ENCODE peak calls at places on chromosomes 1 and 21, in four cellular contexts. L is NT2/D1, G is GM10248, K is HEK293T. A is an unnamed sample.

GRCh38 chr1:13619909-13620308 is 36.3 kb downstream of the PDPN start:
- DNase-seq in G (no peak), K (no peak), L (no peak), A (no peak)

GRCh38 chr1:17564458-17565393 is 25.2 kb downstream of the ARHGEF10L start:
- DNase-seq in L (no peak), G (no peak), K (no peak), A (no peak)

GRCh38 chr21:39562791-39563770 is 49.7 kb upstream of the B3GALT5 start:
- DNase-seq in L (no peak), G (no peak), K (no peak), A (no peak)

GRCh38 chr1:160161965-160162705 is 10.7 kb downstream of the ATP1A4 start:
- DNase-seq in K (peak), G (peak), L (peak), A (no peak)

GRCh38 chr1:174433451-174433850 is 14.3 kb upstream of the GPR52 start:
- DNase-seq in K (no peak), L (no peak), G (no peak), A (no peak)

GRCh38 chr1:93753766-93754763 is 72.4 kb upstream of the BCAR3 start:
- DNase-seq in L (no peak), G (no peak), K (no peak), A (no peak)

GRCh38 chr1:207603777-207604176 is 41.2 kb upstream of the CR1L start:
- DNase-seq in L (no peak), G (no peak), K (no peak), A (no peak)

GRCh38 chr21:41623945-41624344 is 116.0 kb upstream of the TMPRSS2 start:
- DNase-seq in K (no peak), G (no peak), L (no peak), A (no peak)

GRCh38 chr1:204866051-204866596 is 4.5 kb upstream of the NFASC start:
- DNase-seq in K (no peak), L (no peak), G (no peak), A (no peak)

GRCh38 chr1:38817958-38818705 is 41.4 kb downstream of the RRAGC start:
- DNase-seq in L (peak), K (peak), G (peak), A (no peak)

GRCh38 chr1:227192163-227192562 is 126.1 kb downstream of the CDC42BPA start:
- DNase-seq in G (no peak), K (no peak), L (no peak), A (no peak)

GRCh38 chr21:45910548-45911221 is 70.9 kb upstream of the COL6A1 start:
- DNase-seq in K (no peak), L (no peak), G (no peak), A (no peak)

GRCh38 chr1:161483361-161483760 is 21.9 kb upstream of the FCGR2A start:
- DNase-seq in K (no peak), G (no peak), L (no peak), A (no peak)

GRCh38 chr1:53639996-53640695 is 98.8 kb downstream of the GLIS1 start:
- DNase-seq in G (no peak), L (no peak), K (no peak), A (no peak)

GRCh38 chr1:93746009-93746408 is 64.4 kb upstream of the BCAR3 start:
- DNase-seq in L (no peak), K (no peak), G (no peak), A (no peak)

GRCh38 chr1:118928739-118929554 is 59.2 kb downstream of the TBX15 start:
- DNase-seq in K (peak), L (peak), G (peak), A (no peak)

GRCh38 chr1:1873186-1873585 is 17.7 kb downstream of the GNB1 start:
- DNase-seq in L (no peak), G (no peak), K (no peak), A (no peak)

GRCh38 chr1:224644553-224645154 is 28.5 kb downstream of the CNIH3 start:
- DNase-seq in G (peak), L (peak), K (peak), A (peak)

GRCh38 chr1:38500891-38501290 is 358.7 kb downstream of the RRAGC start:
- DNase-seq in G (no peak), K (no peak), L (no peak), A (no peak)

GRCh38 chr1:27862671-27863551 is 9.4 kb upstream of the THEMIS2 start:
- DNase-seq in L (peak), G (peak), K (no peak), A (no peak)

GRCh38 chr1:88730132-88730675 is 46.1 kb downstream of the PKN2 start:
- DNase-seq in G (no peak), L (no peak), K (no peak), A (no peak)

GRCh38 chr1:94872771-94873495 is 52.8 kb downstream of the SLC44A3 start:
- DNase-seq in L (no peak), K (no peak), G (no peak), A (no peak)

GRCh38 chr1:204871405-204872037 is 859 bp downstream of the NFASC start:
- DNase-seq in K (no peak), G (no peak), L (no peak), A (no peak)

GRCh38 chr1:37480581-37481288 is 6.4 kb downstream of the ZC3H12A start:
- DNase-seq in K (no peak), G (no peak), L (no peak), A (no peak)

GRCh38 chr1:35369922-35370671 is 101.6 kb downstream of the ZMYM4 start:
- DNase-seq in K (peak), G (peak), L (no peak), A (no peak)

GRCh38 chr1:67429011-67429527 is 1.1 kb downstream of the SERBP1 start:
- DNase-seq in K (peak), L (no peak), G (peak), A (peak)

GRCh38 chr1:172220376-172220775 is 200.1 kb upstream of the C1orf105 start:
- DNase-seq in G (no peak), L (no peak), K (no peak), A (no peak)

GRCh38 chr1:155254714-155255242 is 505 bp downstream of the ENTREP3 start:
- DNase-seq in G (peak), K (no peak), L (no peak), A (no peak)

GRCh38 chr1:155591770-155592169 is 18.2 kb upstream of the MSTO1 start:
- DNase-seq in K (peak), L (peak), G (peak), A (peak)

GRCh38 chr1:212254853-212255363 is 30.3 kb upstream of the PPP2R5A start:
- DNase-seq in K (no peak), L (no peak), G (no peak), A (no peak)

GRCh38 chr1:214983126-214983869 is 99.2 kb upstream of the KCNK2 start:
- DNase-seq in G (no peak), L (no peak), K (no peak), A (no peak)

GRCh38 chr1:161185282-161185682 is 8.0 kb upstream of the B4GALT3 start:
- DNase-seq in L (no peak), G (peak), K (no peak), A (no peak)

GRCh38 chr21:21286170-21286798 is 288.1 kb downstream of the NCAM2 start:
- DNase-seq in L (no peak), G (no peak), K (no peak), A (no peak)

GRCh38 chr21:15986277-15986676 is 256.5 kb downstream of the USP25 start:
- DNase-seq in K (peak), L (no peak), G (no peak), A (no peak)

GRCh38 chr1:165592945-165593823 is 37.9 kb upstream of the MGST3 start:
- DNase-seq in L (peak), K (peak), G (peak), A (peak)

GRCh38 chr1:19395678-19396192 is 83.6 kb downstream of the SLC66A1 start:
- DNase-seq in G (no peak), K (no peak), L (no peak), A (no peak)

GRCh38 chr21:42193131-42193671 is 25.7 kb upstream of the ABCG1 start:
- DNase-seq in L (no peak), G (no peak), K (no peak), A (no peak)

GRCh38 chr1:22731924-22732522 is 21.4 kb downstream of the EPHB2 start:
- DNase-seq in K (peak), L (no peak), G (no peak), A (no peak)

GRCh38 chr1:192088496-192088895 is 69.8 kb upstream of the RGS18 start:
- DNase-seq in K (no peak), G (no peak), L (no peak), A (no peak)

GRCh38 chr1:194081444-194081843 is 895.0 kb upstream of the B3GALT2 start:
- DNase-seq in K (no peak), G (no peak), L (no peak), A (no peak)